ENCODE peak calls at places on chromosomes 16 and 17, in four cellular contexts. T, Y, D and L are unnamed samples.

GRCh38 chr16:75948441-75948840 is 222.2 kb upstream of the CPHXL start:
- DNase-seq in T (no peak), Y (no peak), D (no peak), L (no peak)

GRCh38 chr17:79970576-79971068 is 65.0 kb downstream of the TBC1D16 start:
- DNase-seq in D (peak), T (peak), Y (no peak), L (peak)

GRCh38 chr17:76046064-76046463 is 19.0 kb upstream of the EVPL start:
- DNase-seq in T (no peak), D (no peak), Y (no peak), L (no peak)

GRCh38 chr16:20866161-20866772 is 33.9 kb downstream of the DCUN1D3 start:
- DNase-seq in D (peak), T (no peak), Y (peak), L (no peak)

GRCh38 chr17:19250421-19251141 is 13.4 kb downstream of the EPN2 start:
- DNase-seq in Y (no peak), T (no peak), D (no peak), L (no peak)

GRCh38 chr17:42866216-42866615 is 15.2 kb downstream of the AOC3 start:
- DNase-seq in T (no peak), D (no peak), Y (no peak), L (no peak)

GRCh38 chr16:48596326-48596725 is 13.7 kb downstream of the N4BP1 start:
- DNase-seq in D (no peak), Y (no peak), T (no peak), L (no peak)

GRCh38 chr16:22898874-22899348 is 84.9 kb downstream of the HS3ST2 start:
- DNase-seq in D (peak), Y (peak), T (peak), L (peak)

GRCh38 chr17:35214631-35215273 is 20.6 kb upstream of the SLC35G3 start:
- DNase-seq in D (no peak), T (no peak), Y (no peak), L (peak)

GRCh38 chr17:64115871-64116534 is 13.9 kb downstream of the ERN1 start:
- DNase-seq in Y (peak), T (no peak), D (peak), L (no peak)

GRCh38 chr17:49371178-49371834 is 9.3 kb upstream of the ZNF652 start:
- DNase-seq in D (no peak), T (no peak), Y (no peak), L (no peak)

GRCh38 chr17:77696720-77697460 is 261.6 kb upstream of the TNRC6C start:
- DNase-seq in D (no peak), Y (no peak), T (no peak), L (no peak)

GRCh38 chr17:38322897-38323296 is 20.9 kb downstream of the GPR179 start:
- DNase-seq in Y (no peak), D (no peak), T (no peak), L (no peak)

DNA sequence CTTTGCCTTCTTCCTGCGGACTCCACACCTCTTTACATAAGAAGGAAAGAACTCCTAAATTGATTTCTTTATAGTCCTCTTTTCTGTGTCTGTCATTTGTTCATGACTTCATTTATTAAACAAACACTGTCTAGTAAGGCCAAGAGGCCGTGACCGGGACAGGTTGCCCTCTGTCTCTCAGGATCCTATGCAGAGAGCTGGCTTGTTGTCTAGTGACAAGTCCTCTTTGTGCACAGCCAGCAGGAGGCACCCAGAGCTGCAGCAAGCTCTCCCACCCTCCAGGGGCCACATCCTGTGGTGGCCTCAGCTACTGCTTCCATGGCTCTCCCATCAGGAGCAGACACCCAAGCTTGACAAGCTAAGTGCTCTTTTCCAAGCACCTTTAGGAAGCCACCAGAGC is 50.6 kb downstream of the PLD6 start:
- DNase-seq in Y (no peak), T (no peak), D (no peak), L (no peak)
- TF ChIP-seq CTCF in Y (no peak), T (no peak), D (no peak), L (no peak)

GRCh38 chr16:57797526-57798266 is 4.6 kb downstream of the KIFC3 start:
- DNase-seq in T (peak), Y (peak), D (peak), L (no peak)
- TF ChIP-seq CTCF in T (no peak), Y (no peak), D (no peak), L (no peak)

GRCh38 chr16:68469728-68470460 is 21.6 kb upstream of the SMPD3 start:
- DNase-seq in Y (no peak), T (no peak), D (no peak), L (no peak)

GRCh38 chr16:68475071-68475470 is 26.8 kb upstream of the SMPD3 start:
- DNase-seq in T (no peak), D (no peak), Y (no peak), L (no peak)

GRCh38 chr16:68470461-68471150 is 22.3 kb upstream of the SMPD3 start:
- DNase-seq in Y (no peak), D (no peak), T (no peak), L (peak)

GRCh38 chr16:68473358-68474064 is 25.2 kb upstream of the SMPD3 start:
- DNase-seq in Y (no peak), T (peak), D (no peak), L (no peak)

GRCh38 chr16:68472581-68472980 is 24.3 kb upstream of the SMPD3 start:
- DNase-seq in Y (no peak), T (no peak), D (no peak), L (no peak)
- TF ChIP-seq CTCF in Y (no peak), T (no peak), D (no peak), L (no peak)

GRCh38 chr17:8189711-8190477 is at the start of gene BORCS6:
- DNase-seq in Y (peak), T (peak), D (peak), L (peak)
- TF ChIP-seq CTCF in Y (no peak), T (no peak), D (no peak), L (no peak)

GRCh38 chr17:57283203-57283971 is 27.1 kb downstream of the MSI2 start:
- DNase-seq in T (no peak), Y (no peak), D (no peak), L (peak)

GRCh38 chr17:57279432-57279831 is 23.1 kb downstream of the MSI2 start:
- DNase-seq in D (no peak), T (no peak), Y (no peak), L (no peak)

GRCh38 chr17:57284583-57284982 is 28.3 kb downstream of the MSI2 start:
- DNase-seq in D (no peak), T (no peak), Y (no peak), L (peak)

GRCh38 chr17:57284984-57285646 is 28.8 kb downstream of the MSI2 start:
- DNase-seq in Y (no peak), D (no peak), T (no peak), L (peak)

DNA sequence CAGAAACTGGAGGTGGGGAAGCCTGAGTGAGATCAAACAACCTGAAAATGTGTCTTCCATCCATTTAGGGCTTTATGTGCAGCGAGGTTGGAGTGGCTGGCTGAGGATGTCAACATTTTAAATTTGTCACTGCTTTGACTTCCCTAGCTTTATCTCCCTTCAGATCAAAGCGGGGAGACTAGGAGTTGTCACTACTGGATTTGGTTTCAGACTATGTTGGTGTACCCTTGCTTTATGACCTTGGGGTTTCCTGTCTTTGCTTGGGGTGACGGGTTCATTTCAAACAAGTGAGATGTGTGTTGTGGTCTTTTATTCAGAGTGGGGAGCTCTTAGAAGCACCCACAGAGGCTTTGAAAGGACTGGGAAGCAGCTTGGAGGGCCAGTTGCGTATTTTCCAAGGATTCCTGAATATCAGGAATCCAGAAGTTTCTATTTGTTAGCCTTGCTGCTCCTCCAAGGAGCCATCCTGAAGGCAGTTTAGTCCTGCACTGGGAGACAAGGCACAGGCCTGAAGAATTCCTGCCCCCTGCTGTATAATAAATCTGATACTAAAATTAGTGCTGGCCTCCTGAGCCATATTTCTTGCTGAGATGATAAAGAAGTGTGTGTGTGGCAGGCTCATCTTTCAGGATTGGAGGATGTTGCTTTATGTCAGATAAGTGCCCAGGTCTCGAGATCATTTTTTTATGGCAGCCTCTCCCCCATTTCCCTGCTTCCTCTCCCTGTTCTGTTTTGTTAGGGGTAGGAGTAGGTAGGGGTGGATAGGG is 25.7 kb downstream of the MSI2 start:
- DNase-seq in Y (no peak), T (no peak), D (no peak), L (peak)
- TF ChIP-seq CTCF in Y (no peak), T (no peak), D (no peak), L (no peak)

GRCh38 chr17:73870035-73870434 is 225.8 kb upstream of the SDK2 start:
- DNase-seq in T (no peak), D (no peak), Y (no peak), L (no peak)

GRCh38 chr17:73863761-73864535 is 219.7 kb upstream of the SDK2 start:
- DNase-seq in Y (no peak), D (peak), T (no peak), L (no peak)

GRCh38 chr17:73867056-73867455 is 222.8 kb upstream of the SDK2 start:
- DNase-seq in T (no peak), D (no peak), Y (no peak), L (no peak)

GRCh38 chr17:73861543-73861942 is 217.3 kb upstream of the SDK2 start:
- DNase-seq in Y (no peak), D (no peak), T (no peak), L (no peak)

DNA sequence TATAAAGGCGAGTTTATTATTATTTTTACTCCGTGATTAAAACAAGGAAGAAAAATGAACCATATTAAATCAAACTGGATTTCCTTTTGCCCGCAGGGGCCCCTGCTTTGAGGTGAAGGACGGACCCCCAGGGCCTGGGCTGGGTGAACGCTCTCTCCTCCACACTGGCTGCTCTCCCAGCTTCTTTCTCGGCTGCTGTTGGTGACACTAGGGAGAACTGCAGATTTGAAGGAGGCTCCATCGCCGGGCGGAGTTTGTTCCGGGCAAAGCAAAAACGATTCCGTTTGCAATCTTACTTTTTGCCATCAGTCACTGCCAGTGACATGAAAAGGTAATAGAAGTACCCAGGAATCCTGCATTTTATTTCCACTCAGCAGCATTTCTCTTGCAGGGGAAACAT is 221.6 kb upstream of the SDK2 start:
- DNase-seq in Y (no peak), T (no peak), D (no peak), L (no peak)
- TF ChIP-seq CTCF in Y (no peak), T (no peak), D (no peak), L (no peak)

GRCh38 chr17:61593404-61593803 is 2.4 kb upstream of the NACA2 start:
- DNase-seq in D (no peak), T (no peak), Y (no peak), L (no peak)
- TF ChIP-seq CTCF in D (no peak), T (no peak), Y (no peak), L (no peak)